ENCODE peak calls at places on chromosomes 12 and 14, in four cellular contexts. K, P, B and F are unnamed samples.

GRCh38 chr14:24837280-24838046 is 203.5 kb upstream of the GZMB start:
- DNase-seq in K (peak), B (no peak), P (no peak), F (no peak)

GRCh38 chr14:29654910-29655590 is 272.6 kb downstream of the PRKD1 start:
- DNase-seq in P (no peak), K (peak), B (no peak), F (no peak)

GRCh38 chr14:105249175-105250007 is 1.1 kb downstream of the BTBD6 start:
- DNase-seq in K (no peak), B (peak), P (no peak), F (peak)

GRCh38 chr12:51823875-51824565 is 24.5 kb downstream of the FIGNL2 start:
- DNase-seq in K (peak), P (peak), B (no peak), F (peak)

GRCh38 chr12:18998343-18999270 is 130.9 kb upstream of the PLEKHA5 start:
- DNase-seq in P (no peak), B (no peak), K (peak), F (no peak)

GRCh38 chr12:52835271-52836041 is 1.3 kb upstream of the KRT79 start:
- DNase-seq in B (no peak), K (no peak), P (no peak), F (no peak)

GRCh38 chr12:39586811-39587210 is 32.8 kb downstream of the ABCD2 start:
- DNase-seq in P (no peak), K (peak), B (no peak), F (no peak)

GRCh38 chr12:2301531-2302461 is 249.0 kb downstream of the CACNA1C start:
- DNase-seq in P (peak), B (no peak), K (peak), F (no peak)

GRCh38 chr12:83256581-83256980 is 569.9 kb downstream of the TMTC2 start:
- DNase-seq in B (no peak), P (no peak), K (no peak), F (no peak)

GRCh38 chr12:9936597-9936996 is 4.4 kb upstream of the CLEC2A start:
- DNase-seq in P (no peak), B (no peak), K (no peak), F (no peak)

GRCh38 chr14:90605430-90605829 is 208.6 kb downstream of the CALM1 start:
- DNase-seq in K (no peak), P (no peak), B (no peak), F (no peak)

GRCh38 chr14:102394717-102395378 is 32.1 kb downstream of the TECPR2 start:
- DNase-seq in P (no peak), K (no peak), B (no peak), F (peak)

GRCh38 chr12:125136702-125137101 is 71.5 kb downstream of the AACS start:
- DNase-seq in B (no peak), P (no peak), K (no peak), F (no peak)

GRCh38 chr12:93179792-93180191 is 197.9 kb upstream of the NUDT4 start:
- DNase-seq in B (no peak), P (no peak), K (no peak), F (no peak)

GRCh38 chr12:103547929-103548328 is 39.1 kb upstream of the STAB2 start:
- DNase-seq in P (no peak), B (no peak), K (no peak), F (no peak)

GRCh38 chr14:29282169-29282568 is 515.6 kb downstream of the FOXG1 start:
- DNase-seq in B (no peak), K (peak), P (no peak), F (no peak)

GRCh38 chr12:41407240-41407799 is 219.2 kb downstream of the PDZRN4 start:
- DNase-seq in P (no peak), B (peak), K (no peak), F (no peak)

GRCh38 chr12:98185606-98186005 is 329.8 kb upstream of the TMPO start:
- DNase-seq in B (no peak), P (no peak), K (no peak), F (no peak)

GRCh38 chr12:8544295-8544694 is 3.6 kb upstream of the CLEC4E start:
- DNase-seq in K (peak), P (peak), B (peak), F (peak)

GRCh38 chr12:12172106-12172511 is 94.7 kb downstream of the LRP6 start:
- DNase-seq in P (peak), B (no peak), K (peak), F (peak)

GRCh38 chr12:89461649-89462612 is 62.7 kb downstream of the GALNT4 start:
- DNase-seq in K (peak), P (peak), B (no peak), F (no peak)

GRCh38 chr12:19129486-19130223 is at the start of gene PLEKHA5:
- DNase-seq in P (peak), K (peak), B (peak), F (peak)

GRCh38 chr14:52563120-52563519 is 10.5 kb downstream of the GPR137C start:
- DNase-seq in P (no peak), B (no peak), K (peak), F (no peak)

GRCh38 chr12:130847097-130847496 is 8.0 kb upstream of the STX2 start:
- DNase-seq in P (no peak), K (peak), B (no peak), F (no peak)

GRCh38 chr12:113889076-113889475 is 77.0 kb downstream of the RBM19 start:
- DNase-seq in P (no peak), K (peak), B (no peak), F (no peak)

GRCh38 chr12:96177013-96177412 is 17.2 kb upstream of the ELK3 start:
- DNase-seq in K (peak), B (no peak), P (no peak), F (peak)

GRCh38 chr12:67161322-67161918 is 107.7 kb upstream of the CAND1 start:
- DNase-seq in K (peak), B (no peak), P (no peak), F (peak)

GRCh38 chr14:68146812-68147211 is 327.2 kb downstream of the RAD51B start:
- DNase-seq in B (no peak), K (peak), P (no peak), F (no peak)

GRCh38 chr14:96965885-96966595 is 168.9 kb downstream of the VRK1 start:
- DNase-seq in K (no peak), P (peak), B (no peak), F (no peak)

GRCh38 chr12:79266511-79267129 is 402.0 kb downstream of the SYT1 start:
- DNase-seq in P (no peak), B (no peak), K (no peak), F (no peak)

GRCh38 chr12:113155060-113155459 is 5.5 kb downstream of the CFAP73 start:
- DNase-seq in P (no peak), B (no peak), K (no peak), F (no peak)

GRCh38 chr14:50402965-50403364 is 6.3 kb upstream of the CDKL1 start:
- DNase-seq in P (no peak), B (no peak), K (peak), F (no peak)

GRCh38 chr14:72646861-72647528 is 246.9 kb downstream of the DPF3 start:
- DNase-seq in P (no peak), B (no peak), K (peak), F (no peak)

GRCh38 chr12:93128332-93128707 is 199.2 kb upstream of the EEA1 start:
- DNase-seq in P (no peak), B (no peak), K (no peak), F (no peak)

GRCh38 chr12:47206450-47206830 is 126.7 kb upstream of the AMIGO2 start:
- DNase-seq in B (no peak), K (no peak), P (no peak), F (peak)